ENCODE peak calls at places on chromosomes 11 and 22, in four cellular contexts. Y, F, I and T are unnamed samples.

GRCh38 chr11:7279676-7280075 is 28.0 kb downstream of the SYT9 start:
- DNase-seq in Y (no peak), F (no peak), I (no peak), T (no peak)

GRCh38 chr11:77082838-77083552 is 16.2 kb downstream of the CAPN5 start:
- DNase-seq in I (no peak), F (no peak), Y (no peak), T (no peak)

GRCh38 chr22:31734512-31734911 is 15.4 kb downstream of the PRR14L start:
- DNase-seq in Y (no peak), I (peak; percentile 69), F (no peak), T (no peak)

GRCh38 chr11:35138606-35138948 is 394 bp upstream of the CD44 start:
- DNase-seq in F (no peak), I (no peak), Y (no peak), T (no peak)

GRCh38 chr11:1761110-1761856 is 2.4 kb downstream of the CTSD start:
- DNase-seq in F (no peak), I (no peak), Y (no peak), T (no peak)

GRCh38 chr11:128484172-128484571 is 103.2 kb downstream of the ETS1 start:
- DNase-seq in Y (no peak), F (no peak), I (no peak), T (no peak)

GRCh38 chr11:37786214-37786755 is 1188.2 kb upstream of the RAG2 start:
- DNase-seq in F (no peak), Y (no peak), I (peak; percentile 57), T (no peak)

GRCh38 chr22:23786752-23787599 is at the start of gene SMARCB1:
- DNase-seq in I (peak; percentile 87), F (peak; percentile 83), Y (peak; percentile 85), T (peak; percentile 94)

GRCh38 chr11:108852701-108853100 is 187.8 kb downstream of the DDX10 start:
- DNase-seq in F (no peak), Y (no peak), I (no peak), T (no peak)

GRCh38 chr11:134142536-134142935 is 73.7 kb downstream of the JAM3 start:
- DNase-seq in F (no peak), I (no peak), Y (no peak), T (no peak)

GRCh38 chr22:46001426-46002106 is 24.6 kb upstream of the WNT7B start:
- DNase-seq in I (no peak), F (no peak), Y (no peak), T (no peak)